ENCODE peak calls at places on chromosomes 1 and 21, in eight cellular contexts. E, U, X, K, S, P, I and Q are unnamed samples.

GRCh38 chr1:205038132-205038786 is 4.8 kb upstream of the CNTN2 start:
- DNase-seq in P (no peak), U (no peak), S (no peak), E (no peak), K (no peak), I (no peak), X (no peak), Q (no peak)

GRCh38 chr1:23909412-23909811 is 3.8 kb downstream of the CNR2 start:
- DNase-seq in I (no peak), X (no peak), E (no peak), P (no peak), S (no peak), K (no peak), U (no peak), Q (no peak)

GRCh38 chr1:89566761-89567174 is 42.1 kb downstream of the LRRC8B start:
- DNase-seq in E (peak; percentile 66), I (no peak), X (peak; percentile 76), K (no peak), S (no peak), U (no peak), P (peak; percentile 32), Q (peak; percentile 24)

GRCh38 chr1:186722711-186723309 is 42.6 kb upstream of the PTGS2 start:
- DNase-seq in P (peak; percentile 21), S (peak; percentile 5), X (peak; percentile 67), U (peak; percentile 11), E (no peak), I (peak; percentile 57), K (no peak), Q (peak; percentile 41)

GRCh38 chr1:210625715-210626114 is 297.0 kb downstream of the HHAT start:
- DNase-seq in K (no peak), I (no peak), X (no peak), P (no peak), E (no peak), U (no peak), S (no peak), Q (no peak)

GRCh38 chr1:244327533-244327932 is 124.2 kb downstream of the ADSS2 start:
- DNase-seq in K (no peak), X (no peak), U (no peak), I (no peak), E (no peak), S (no peak), P (no peak), Q (no peak)

GRCh38 chr1:212671342-212672031 is 28.2 kb downstream of the BATF3 start:
- DNase-seq in I (peak; percentile 91), S (no peak), P (peak; percentile 61), K (no peak), E (peak; percentile 67), X (peak; percentile 49), U (no peak), Q (peak; percentile 27)

GRCh38 chr1:179369751-179370341 is 4.1 kb downstream of the AXDND1 start:
- DNase-seq in U (peak; percentile 54), K (no peak), P (no peak), E (no peak), X (peak; percentile 84), S (peak; percentile 39), I (peak; percentile 82), Q (peak; percentile 82)

GRCh38 chr1:238690415-238690814 is 696.0 kb upstream of the CHRM3 start:
- DNase-seq in K (no peak), U (no peak), S (peak; percentile 3), I (peak; percentile 16), X (peak; percentile 49), E (no peak), P (no peak), Q (peak; percentile 12)

GRCh38 chr21:46096596-46096981 is 1.3 kb upstream of the COL6A2 start:
- DNase-seq in U (no peak), E (no peak), K (no peak), S (no peak), X (no peak), P (no peak), I (no peak), Q (no peak)

GRCh38 chr1:184222561-184223157 is 164.2 kb upstream of the C1orf21 start:
- DNase-seq in E (no peak), X (peak; percentile 74), S (no peak), I (peak; percentile 64), K (no peak), P (peak; percentile 45), U (no peak), Q (peak; percentile 54)

GRCh38 chr1:218507355-218508002 is 162.3 kb downstream of the TGFB2 start:
- DNase-seq in P (no peak), X (no peak), I (no peak), E (no peak), S (no peak), K (no peak), U (no peak), Q (no peak)

GRCh38 chr1:21801100-21801499 is 11.0 kb upstream of the LDLRAD2 start:
- DNase-seq in E (no peak), P (no peak), U (no peak), S (no peak), X (no peak), I (peak; percentile 92), K (no peak), Q (no peak)

GRCh38 chr1:227883073-227883520 is 64.6 kb downstream of the WNT9A start:
- DNase-seq in K (no peak), S (no peak), I (no peak), P (no peak), U (no peak), X (no peak), E (peak; percentile 26), Q (no peak)

GRCh38 chr1:151859814-151860405 is 6.4 kb upstream of the THEM5 start:
- DNase-seq in I (no peak), K (no peak), E (no peak), P (no peak), U (no peak), X (no peak), S (no peak), Q (no peak)

GRCh38 chr1:110281363-110282290 is 57.5 kb upstream of the RBM15 start:
- DNase-seq in E (no peak), I (no peak), P (no peak), S (no peak), U (no peak), X (no peak), K (no peak), Q (no peak)

GRCh38 chr21:31511258-31511657 is 148.2 kb upstream of the SOD1 start:
- DNase-seq in X (no peak), S (no peak), P (no peak), I (no peak), U (no peak), E (no peak), K (no peak), Q (no peak)

GRCh38 chr21:31514598-31514997 is 144.9 kb upstream of the SOD1 start:
- DNase-seq in P (no peak), I (no peak), U (no peak), X (no peak), S (no peak), K (no peak), E (no peak), Q (no peak)

GRCh38 chr21:31503939-31504338 is 155.6 kb upstream of the SOD1 start:
- DNase-seq in P (no peak), X (no peak), K (no peak), U (no peak), E (no peak), I (no peak), S (no peak), Q (no peak)

GRCh38 chr21:31505975-31506374 is 153.5 kb upstream of the SOD1 start:
- DNase-seq in P (no peak), X (no peak), E (no peak), U (no peak), S (no peak), I (no peak), K (no peak), Q (no peak)

GRCh38 chr21:31509108-31510017 is 150.1 kb upstream of the SOD1 start:
- DNase-seq in S (no peak), I (peak; percentile 81), K (no peak), P (no peak), X (peak; percentile 14), E (no peak), U (no peak), Q (no peak)
- TF ChIP-seq CTCF in S (no peak), I (peak; percentile 86), K (no peak), P (no peak), X (peak; percentile 7), E (no peak), U (no peak), Q (no peak)

GRCh38 chr1:203367051-203367450 is 16.1 kb upstream of the FMOD start:
- DNase-seq in P (no peak), I (no peak), E (no peak), K (no peak), X (no peak), S (no peak), U (no peak), Q (no peak)
- H3K4me3 ChIP-seq in P (no peak overlapping the region), I (no peak overlapping the region), E (no peak overlapping the region), K (no peak overlapping the region), X (no peak overlapping the region), S (no peak overlapping the region), U (no peak overlapping the region), Q (no peak overlapping the region)

DNA sequence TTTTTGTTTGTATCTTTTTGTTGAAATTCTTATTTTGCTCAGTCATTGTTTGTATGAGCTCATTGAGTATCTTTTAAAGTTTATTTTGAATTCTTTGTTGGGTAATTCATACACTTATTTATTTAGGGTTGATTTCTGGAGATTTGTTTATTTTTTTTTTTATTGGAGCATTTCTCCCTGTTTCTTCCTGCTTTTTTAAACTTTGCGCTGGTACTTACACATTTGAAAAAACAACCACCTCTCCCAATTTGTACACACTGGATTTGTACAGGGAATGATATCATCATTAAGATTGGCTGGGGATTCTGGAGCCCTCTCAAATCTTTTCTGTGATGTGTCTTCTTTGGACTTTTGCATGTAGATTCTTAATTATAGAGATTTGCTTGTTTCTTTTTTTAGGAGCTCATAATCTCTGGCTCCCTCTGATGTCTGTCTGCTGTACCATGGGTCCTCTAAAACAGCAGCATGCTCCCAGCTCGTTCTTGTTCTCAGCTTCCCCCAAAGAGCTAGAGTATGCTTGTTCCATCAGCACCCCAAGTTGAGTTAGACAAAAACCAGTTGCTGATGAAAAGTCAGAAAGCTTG is 310.7 kb downstream of the DUSP10 start:
- DNase-seq in U (no peak), X (peak; percentile 41), K (no peak), I (no peak), P (no peak), S (no peak), E (no peak), Q (peak; percentile 86)
- TF ChIP-seq CTCF in U (peak; percentile 37), X (peak; percentile 25), K (no peak), I (peak; percentile 35), P (peak; percentile 16), S (peak; percentile 62), E (no peak), Q (peak; percentile 36)

GRCh38 chr1:201766117-201766863 is 62.7 kb upstream of the IPO9 start:
- DNase-seq in U (no peak), I (peak; percentile 58), P (peak; percentile 71), E (no peak), X (peak; percentile 96), K (no peak), S (peak; percentile 85), Q (peak; percentile 96)

GRCh38 chr1:201764166-201764565 is 64.8 kb upstream of the IPO9 start:
- DNase-seq in E (no peak), X (no peak), K (no peak), U (no peak), I (no peak), S (no peak), P (no peak), Q (no peak)

GRCh38 chr1:201761871-201762270 is 67.1 kb upstream of the IPO9 start:
- DNase-seq in X (no peak), S (no peak), K (no peak), E (no peak), P (no peak), I (no peak), U (no peak), Q (no peak)

GRCh38 chr1:201761178-201761577 is 67.8 kb upstream of the IPO9 start:
- DNase-seq in E (no peak), U (no peak), K (no peak), X (no peak), S (no peak), P (no peak), I (no peak), Q (peak; percentile 50)

GRCh38 chr1:201763439-201764140 is 65.4 kb upstream of the IPO9 start:
- DNase-seq in P (no peak), E (no peak), S (no peak), X (peak; percentile 51), I (no peak), K (no peak), U (no peak), Q (peak; percentile 70)
- H3K4me3 ChIP-seq in P (no peak overlapping the region), E (no peak overlapping the region), S (no peak overlapping the region), X (no peak overlapping the region), I (no peak overlapping the region), K (no peak overlapping the region), U (no peak overlapping the region), Q (no peak overlapping the region)